ENCODE peak calls at places on chromosomes 6 and 20, in six cellular contexts. A is uterus, Q is cardiac muscle cell, X is heart right ventricle, N is HCT116, C is Panc1. I is an unnamed sample.

GRCh38 chr6:11767458-11767857 is 11.1 kb downstream of the ADTRP start:
- DNase-seq in N (no peak), C (no peak), Q (no peak), X (no peak), A (no peak), I (no peak)

GRCh38 chr6:71139249-71139648 is 149.4 kb upstream of the OGFRL1 start:
- DNase-seq in A (no peak), X (no peak), C (no peak), N (no peak), Q (no peak), I (no peak)

GRCh38 chr20:16771204-16771603 is 23.0 kb downstream of the OTOR start:
- DNase-seq in X (no peak), A (no peak), C (no peak), N (no peak), Q (no peak), I (no peak)

GRCh38 chr6:110822248-110822647 is 7.0 kb upstream of the CDK19 start:
- DNase-seq in N (no peak), C (no peak), A (no peak), Q (no peak), X (no peak), I (no peak)

GRCh38 chr20:9498322-9498721 is 16.1 kb upstream of the LAMP5 start:
- DNase-seq in Q (no peak), C (no peak), N (no peak), X (no peak), A (no peak), I (no peak)

GRCh38 chr6:99289701-99290100 is 59.8 kb downstream of the FAXC start:
- DNase-seq in C (no peak), N (no peak), Q (no peak), A (no peak), X (no peak), I (no peak)

GRCh38 chr6:102798631-102799030 is 1405.1 kb downstream of the GRIK2 start:
- DNase-seq in A (no peak), X (no peak), Q (peak), C (no peak), N (no peak), I (no peak)

GRCh38 chr6:33694401-33694931 is 17.0 kb downstream of the UQCC2 start:
- DNase-seq in C (peak), A (peak), X (no peak), Q (peak), N (no peak), I (no peak)

GRCh38 chr6:28618889-28619555 is 93.3 kb downstream of the GPX5 start:
- DNase-seq in A (no peak), C (no peak), N (no peak), X (no peak), Q (peak), I (no peak)

GRCh38 chr6:110232456-110232855 is 52.2 kb downstream of the CDC40 start:
- DNase-seq in X (no peak), C (no peak), A (no peak), Q (no peak), N (no peak), I (no peak)

GRCh38 chr6:119119989-119120388 is 41.5 kb upstream of the FAM184A start:
- DNase-seq in A (no peak), Q (no peak), N (no peak), C (no peak), X (no peak), I (no peak)

GRCh38 chr20:5513975-5514516 is 197.3 kb upstream of the PROKR2 start:
- DNase-seq in A (no peak), X (no peak), C (peak), N (peak), Q (no peak), I (no peak)
- TF ChIP-seq CTCF in A (no peak), X (no peak), C (no peak), N (peak), Q (no peak), I (no peak)

DNA sequence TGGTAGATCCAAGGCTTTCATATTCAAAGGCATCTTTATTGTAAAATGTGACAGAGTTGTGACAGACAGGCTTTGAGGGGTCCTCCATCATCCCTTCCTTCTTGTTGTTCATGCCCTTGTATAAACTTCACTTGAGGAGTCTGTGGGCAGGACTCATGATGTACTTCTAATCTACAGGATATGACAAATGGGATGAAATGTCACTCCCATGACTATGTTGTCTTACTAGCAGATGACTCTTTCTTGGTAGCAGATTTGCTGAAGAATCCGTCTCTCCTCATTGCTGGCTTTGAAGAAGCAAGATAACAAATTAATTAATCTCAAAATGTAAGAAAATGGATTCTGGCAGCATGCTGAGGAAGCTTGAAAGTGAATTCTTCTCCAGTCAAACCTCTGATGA is 566.1 kb downstream of the TFAP2B start:
- DNase-seq in Q (no peak), N (no peak), C (no peak), X (no peak), A (no peak), I (no peak)
- H3K27ac ChIP-seq in Q (no peak), N (no peak), C (no peak), X (no peak), A (no peak), I (no peak)

DNA sequence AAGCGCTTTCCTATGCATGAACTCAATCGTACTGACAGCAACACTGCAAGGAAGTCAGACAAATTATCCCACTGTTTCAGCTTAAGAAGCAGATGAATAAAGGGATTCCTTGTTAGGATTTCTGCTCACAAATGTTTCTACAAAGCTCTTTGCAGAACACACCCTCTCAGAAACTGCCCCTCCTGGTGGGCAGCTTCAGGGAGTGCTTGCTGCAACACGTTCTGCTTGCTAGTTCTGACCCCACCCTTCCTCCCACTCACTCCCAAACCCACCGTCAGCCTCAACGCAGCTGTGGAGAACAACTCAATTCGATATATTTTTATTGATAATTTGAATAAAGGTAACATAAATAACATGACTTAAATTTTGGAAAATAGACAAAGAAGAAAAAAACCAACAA is 250.8 kb upstream of the PRDM1 start:
- DNase-seq in A (no peak), C (no peak), X (no peak), Q (peak), N (peak), I (no peak)
- TF ChIP-seq CTCF in A (no peak), C (peak), X (no peak), Q (no peak), N (peak), I (no peak)

DNA sequence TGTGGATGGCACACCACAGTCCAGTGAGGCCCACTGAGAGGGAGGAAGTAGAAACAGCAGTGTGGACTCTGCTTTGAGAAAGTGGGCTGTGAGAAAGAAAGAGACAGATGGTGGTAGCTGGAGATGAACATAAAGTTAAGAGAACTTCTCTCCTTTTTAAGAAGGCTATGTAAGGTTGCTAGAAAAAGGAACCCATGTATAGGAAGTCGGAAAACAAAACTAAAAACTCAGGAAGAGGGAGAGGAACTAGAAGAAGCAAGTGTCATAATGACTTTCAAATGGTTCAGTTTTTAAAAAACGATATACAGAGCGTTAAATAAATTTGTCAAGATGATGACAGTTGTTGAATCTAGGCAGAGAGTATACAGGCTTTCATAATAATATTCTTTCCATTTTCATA is 25.4 kb upstream of the GMNN start:
- DNase-seq in Q (no peak), N (no peak), A (no peak), C (no peak), X (no peak), I (no peak)
- H3K27ac ChIP-seq in Q (no peak), N (no peak), A (no peak), C (no peak), X (no peak), I (no peak)

I was measured in pancreas.